ENCODE peak calls at places on chromosomes 2 and 18, in five cellular contexts. G is AG04450, M is transverse colon, P is pancreas, A is tibial nerve. J is an unnamed sample.

GRCh38 chr2:176114120-176114929 is 2.3 kb upstream of the HOXD10 start:
- DNase-seq in A (no peak), M (no peak), P (no peak), G (no peak), J (no peak)

GRCh38 chr2:222024934-222025890 is 273.6 kb downstream of the PAX3 start:
- DNase-seq in A (no peak), P (no peak), M (no peak), G (no peak), J (no peak)

GRCh38 chr2:189341077-189341476 is 100.2 kb upstream of the WDR75 start:
- DNase-seq in M (no peak), G (no peak), P (no peak), A (no peak), J (no peak)

GRCh38 chr18:61001138-61001537 is 332.1 kb upstream of the CDH20 start:
- DNase-seq in A (no peak), P (no peak), M (no peak), G (no peak), J (no peak)

GRCh38 chr18:23703057-23703986 is 14.1 kb downstream of the LAMA3 start:
- DNase-seq in G (peak; percentile 55), A (no peak), P (no peak), M (no peak), J (peak; percentile 55)

GRCh38 chr2:30026091-30027055 is 105.0 kb upstream of the ALK start:
- DNase-seq in P (peak; percentile 78), A (no peak), M (peak; percentile 10), G (peak; percentile 4), J (no peak)

GRCh38 chr2:69525261-69525660 is 88.0 kb upstream of the NFU1 start:
- DNase-seq in P (no peak), M (no peak), G (no peak), A (no peak), J (no peak)

GRCh38 chr2:23485841-23486395 is 100.9 kb downstream of the KLHL29 start:
- DNase-seq in G (no peak), M (no peak), A (no peak), P (no peak), J (no peak)

GRCh38 chr2:224983719-224984388 is 58.4 kb downstream of the DOCK10 start:
- DNase-seq in M (no peak), A (no peak), P (no peak), G (no peak), J (no peak)

GRCh38 chr2:203745267-203745666 is 38.8 kb downstream of the CD28 start:
- DNase-seq in M (no peak), A (no peak), P (no peak), G (no peak), J (no peak)

GRCh38 chr2:55111570-55112228 is 61.4 kb upstream of the RTN4 start:
- DNase-seq in A (no peak), P (no peak), G (peak; percentile 85), M (peak; percentile 54), J (peak; percentile 66)

GRCh38 chr2:217530399-217531100 is 472.2 kb downstream of the TNS1 start:
- DNase-seq in M (no peak), P (no peak), A (no peak), G (no peak), J (no peak)

GRCh38 chr2:17996978-17997377 is 118.5 kb downstream of the KCNS3 start:
- DNase-seq in A (no peak), M (no peak), P (no peak), G (no peak), J (no peak)

GRCh38 chr2:18001671-18002070 is 123.2 kb downstream of the KCNS3 start:
- DNase-seq in M (no peak), A (no peak), G (no peak), P (no peak), J (no peak)
- TF ChIP-seq CTCF in M (no peak), A (no peak), G (peak; percentile 7), P (no peak), J (no peak)

DNA sequence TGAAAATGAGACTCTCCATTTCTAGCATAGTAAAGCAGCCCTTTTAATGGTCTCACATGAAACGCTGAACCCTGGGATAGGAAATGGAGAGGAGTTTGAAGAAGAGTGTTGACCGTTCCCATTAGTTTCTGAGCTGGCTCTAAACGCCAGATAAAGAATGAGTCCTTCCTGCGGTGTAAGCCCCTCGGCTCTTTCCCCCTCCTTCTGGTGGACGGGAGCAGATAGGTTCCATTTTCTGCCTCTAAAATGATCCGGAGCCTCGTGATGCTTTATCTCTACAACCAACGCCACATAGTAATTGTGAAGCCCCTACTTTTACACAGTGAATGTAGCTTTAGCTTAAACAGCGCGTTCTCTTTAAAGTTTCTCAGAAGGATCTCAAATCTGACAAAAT is 24.1 kb upstream of the ZNF516 start:
- DNase-seq in G (no peak), M (no peak), P (no peak), A (no peak), J (no peak)
- H3K4me3 ChIP-seq in G (no peak overlapping the region), M (peak overlapping the region; percentile 27), P (no peak overlapping the region), A (peak overlapping the region; percentile 40), J (no peak overlapping the region)

GRCh38 chr18:3130344-3130743 is 89.4 kb downstream of the MYOM1 start:
- DNase-seq in A (no peak), P (no peak), G (no peak), M (no peak), J (no peak)
- TF ChIP-seq CTCF in A (no peak), P (no peak), G (no peak), M (no peak), J (no peak)

GRCh38 chr2:67566958-67567635 is 170.0 kb downstream of the ETAA1 start:
- DNase-seq in A (no peak), M (no peak), G (no peak), P (no peak), J (no peak)

GRCh38 chr2:67565761-67566160 is 168.6 kb downstream of the ETAA1 start:
- DNase-seq in A (no peak), P (no peak), G (no peak), M (no peak), J (no peak)

GRCh38 chr2:67566292-67566691 is 169.2 kb downstream of the ETAA1 start:
- DNase-seq in P (no peak), G (no peak), A (no peak), M (no peak), J (no peak)

GRCh38 chr2:67564076-67564475 is 166.9 kb downstream of the ETAA1 start:
- DNase-seq in A (no peak), G (no peak), P (no peak), M (no peak), J (no peak)

GRCh38 chr2:67564626-67565025 is 167.5 kb downstream of the ETAA1 start:
- DNase-seq in A (no peak), G (no peak), P (no peak), M (no peak), J (no peak)
- H3K4me3 ChIP-seq in A (no peak overlapping the region), G (no peak overlapping the region), P (no peak overlapping the region), M (no peak overlapping the region), J (no peak overlapping the region)

GRCh38 chr18:65568866-65569265 is 181.9 kb upstream of the CDH7 start:
- DNase-seq in P (no peak), A (no peak), G (no peak), M (no peak), J (no peak)

GRCh38 chr18:65567372-65567771 is 183.4 kb upstream of the CDH7 start:
- DNase-seq in A (no peak), G (no peak), M (no peak), P (no peak), J (no peak)
- TF ChIP-seq CTCF in A (no peak), G (no peak), M (no peak), P (no peak), J (no peak)

DNA sequence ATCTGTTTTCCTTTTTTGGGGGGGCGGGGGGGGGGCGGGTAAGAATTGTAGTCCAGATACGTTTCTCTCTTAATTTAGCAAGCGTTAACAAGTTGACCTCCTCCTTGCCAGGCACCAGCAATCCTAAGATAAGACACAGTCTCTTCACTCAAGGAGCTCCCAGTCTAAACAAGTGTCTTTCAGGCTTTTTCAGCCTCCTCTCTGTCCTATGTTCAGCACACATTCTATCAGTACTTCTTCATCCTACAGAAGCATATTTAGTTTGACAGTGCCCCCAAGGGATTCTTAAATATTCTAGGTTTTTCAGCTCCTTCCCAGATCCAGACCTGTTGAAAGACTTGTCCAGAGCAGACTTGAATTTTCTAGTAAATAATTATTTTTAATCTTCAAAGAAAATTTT is 2.7 kb downstream of the PPP1CB start:
- DNase-seq in M (no peak), P (no peak), G (no peak), A (no peak), J (no peak)
- H3K4me3 ChIP-seq in M (peak overlapping the region; percentile 86), P (peak overlapping the region; percentile 96), G (peak overlapping the region; percentile 93), A (no peak overlapping the region), J (peak overlapping the region; percentile 98)